ENCODE peak calls at places on chromosomes 12 and 14, in five cellular contexts. One of them, this sample, is unnamed.

GRCh38 chr12:88325828-88326214 is 183.7 kb downstream of the TMTC3 start:
- DNase-seq in GM13976: no peak
- DNase-seq in SW 1271: no peak
- DNase-seq in activated T-cell treated with anti-CD3 and anti-CD28 coated beads for 1 hour: no peak
- DNase-seq in Jurkat, Clone E6-1: no peak
- DNase-seq in this sample: peak; percentile 85

GRCh38 chr12:123550700-123551099 is 17.2 kb upstream of the RILPL1 start:
- DNase-seq in GM13976: no peak
- DNase-seq in activated T-cell treated with anti-CD3 and anti-CD28 coated beads for 1 hour: no peak
- DNase-seq in SW 1271: no peak
- DNase-seq in Jurkat, Clone E6-1: no peak
- DNase-seq in this sample: no peak

GRCh38 chr14:104722938-104723650 is 935 bp upstream of the ADSS1 start:
- DNase-seq in Jurkat, Clone E6-1: no peak
- DNase-seq in activated T-cell treated with anti-CD3 and anti-CD28 coated beads for 1 hour: no peak
- DNase-seq in SW 1271: no peak
- DNase-seq in GM13976: no peak
- DNase-seq in this sample: no peak

GRCh38 chr14:66017960-66018359 is 468.2 kb upstream of the CCDC196 start:
- DNase-seq in SW 1271: no peak
- DNase-seq in GM13976: no peak
- DNase-seq in activated T-cell treated with anti-CD3 and anti-CD28 coated beads for 1 hour: no peak
- DNase-seq in Jurkat, Clone E6-1: no peak
- DNase-seq in this sample: no peak

GRCh38 chr12:49546481-49546880 is 7.7 kb downstream of the KCNH3 start:
- DNase-seq in Jurkat, Clone E6-1: no peak
- DNase-seq in SW 1271: no peak
- DNase-seq in GM13976: peak; percentile 18
- DNase-seq in activated T-cell treated with anti-CD3 and anti-CD28 coated beads for 1 hour: no peak
- DNase-seq in this sample: no peak

GRCh38 chr12:57631566-57632368 is 1.2 kb downstream of the B4GALNT1 start:
- DNase-seq in GM13976: peak; percentile 33
- DNase-seq in SW 1271: no peak
- DNase-seq in activated T-cell treated with anti-CD3 and anti-CD28 coated beads for 1 hour: no peak
- DNase-seq in Jurkat, Clone E6-1: no peak
- DNase-seq in this sample: no peak

GRCh38 chr12:130487636-130488035 is 149.9 kb downstream of the PIWIL1 start:
- DNase-seq in GM13976: no peak
- DNase-seq in SW 1271: no peak
- DNase-seq in activated T-cell treated with anti-CD3 and anti-CD28 coated beads for 1 hour: no peak
- DNase-seq in Jurkat, Clone E6-1: no peak
- DNase-seq in this sample: no peak

GRCh38 chr14:100891501-100892445 is 11.7 kb downstream of the RTL1 start:
- DNase-seq in SW 1271: no peak
- DNase-seq in Jurkat, Clone E6-1: no peak
- DNase-seq in activated T-cell treated with anti-CD3 and anti-CD28 coated beads for 1 hour: no peak
- DNase-seq in GM13976: no peak
- DNase-seq in this sample: no peak

GRCh38 chr12:111328138-111328537 is 40.8 kb downstream of the PHETA1 start:
- DNase-seq in activated T-cell treated with anti-CD3 and anti-CD28 coated beads for 1 hour: no peak
- DNase-seq in GM13976: no peak
- DNase-seq in SW 1271: no peak
- DNase-seq in Jurkat, Clone E6-1: no peak
- DNase-seq in this sample: no peak

GRCh38 chr14:67749341-67750110 is 47.8 kb downstream of the RDH12 start:
- DNase-seq in SW 1271: no peak
- DNase-seq in GM13976: no peak
- DNase-seq in activated T-cell treated with anti-CD3 and anti-CD28 coated beads for 1 hour: no peak
- DNase-seq in Jurkat, Clone E6-1: no peak
- DNase-seq in this sample: no peak

GRCh38 chr12:50924439-50925341 is 27.7 kb upstream of the HIGD1C start:
- DNase-seq in SW 1271: no peak
- DNase-seq in GM13976: peak; percentile 68
- DNase-seq in activated T-cell treated with anti-CD3 and anti-CD28 coated beads for 1 hour: peak; percentile 10
- DNase-seq in Jurkat, Clone E6-1: peak; percentile 61
- DNase-seq in this sample: peak; percentile 71

GRCh38 chr14:102606296-102606695 is 13.8 kb downstream of the RCOR1 start:
- DNase-seq in Jurkat, Clone E6-1: no peak
- DNase-seq in SW 1271: no peak
- DNase-seq in activated T-cell treated with anti-CD3 and anti-CD28 coated beads for 1 hour: no peak
- DNase-seq in GM13976: peak; percentile 69
- DNase-seq in this sample: no peak

GRCh38 chr12:104573-105081 is 38.1 kb downstream of the IQSEC3 start:
- DNase-seq in GM13976: no peak
- DNase-seq in activated T-cell treated with anti-CD3 and anti-CD28 coated beads for 1 hour: no peak
- DNase-seq in SW 1271: no peak
- DNase-seq in Jurkat, Clone E6-1: peak; percentile 47
- DNase-seq in this sample: no peak

This sample was measured in T1000.